ENCODE peak calls at places on chromosomes 1 and 21, in ten cellular contexts. K, L, Z, U, P, B, W, N, D and O are unnamed samples.

GRCh38 chr1:192892934-192893333 is 84.1 kb downstream of the RGS2 start:
- DNase-seq in W (no peak), N (no peak), B (no peak), P (no peak), U (no peak), L (no peak), K (no peak), D (no peak), Z (no peak), O (no peak)

GRCh38 chr1:33306561-33307493 is 14.1 kb downstream of the A3GALT2 start:
- DNase-seq in W (no peak), B (no peak), D (no peak), K (no peak), L (peak; percentile 56), P (no peak), Z (no peak), U (no peak), N (no peak), O (no peak)

GRCh38 chr1:205545991-205546390 is 41.5 kb downstream of the CDK18 start:
- DNase-seq in P (no peak), Z (no peak), N (no peak), K (no peak), B (no peak), W (no peak), U (no peak), D (no peak), L (no peak), O (no peak)

GRCh38 chr1:114122891-114123621 is 30.6 kb downstream of the SYT6 start:
- DNase-seq in L (no peak), B (no peak), U (no peak), D (no peak), W (peak; percentile 76), K (peak; percentile 34), N (no peak), Z (no peak), P (no peak), O (no peak)

GRCh38 chr1:182602945-182603645 is 1.1 kb downstream of the RGS16 start:
- DNase-seq in L (no peak), B (no peak), Z (no peak), U (no peak), W (no peak), K (no peak), D (no peak), N (no peak), P (no peak), O (no peak)

GRCh38 chr1:56297948-56298347 is 281.4 kb downstream of the PLPP3 start:
- DNase-seq in P (no peak), L (no peak), Z (no peak), D (no peak), W (no peak), N (no peak), K (no peak), U (no peak), B (no peak), O (no peak)

GRCh38 chr1:35929730-35930592 is 944 bp upstream of the AGO3 start:
- DNase-seq in U (peak; percentile 26), L (peak; percentile 68), K (peak; percentile 60), N (peak; percentile 40), Z (peak; percentile 51), B (peak; percentile 46), W (peak; percentile 54), D (peak; percentile 37), P (peak; percentile 12), O (no peak)

GRCh38 chr1:55305735-55306134 is 90.6 kb upstream of the USP24 start:
- DNase-seq in Z (no peak), K (no peak), L (no peak), U (no peak), B (no peak), N (no peak), D (no peak), P (no peak), W (no peak), O (no peak)

GRCh38 chr21:42523941-42524340 is 10.3 kb downstream of the SLC37A1 start:
- DNase-seq in Z (no peak), U (no peak), W (peak; percentile 8), B (no peak), K (no peak), N (no peak), L (no peak), D (no peak), P (no peak), O (no peak)

GRCh38 chr1:45354838-45355237 is 14.6 kb upstream of the MUTYH start:
- DNase-seq in Z (no peak), P (no peak), N (no peak), U (no peak), D (no peak), W (no peak), L (no peak), K (no peak), B (no peak), O (no peak)

GRCh38 chr1:223228931-223229528 is 86.0 kb upstream of the TLR5 start:
- DNase-seq in L (no peak), P (no peak), D (no peak), B (no peak), N (no peak), W (no peak), K (no peak), Z (no peak), U (no peak), O (no peak)

DNA sequence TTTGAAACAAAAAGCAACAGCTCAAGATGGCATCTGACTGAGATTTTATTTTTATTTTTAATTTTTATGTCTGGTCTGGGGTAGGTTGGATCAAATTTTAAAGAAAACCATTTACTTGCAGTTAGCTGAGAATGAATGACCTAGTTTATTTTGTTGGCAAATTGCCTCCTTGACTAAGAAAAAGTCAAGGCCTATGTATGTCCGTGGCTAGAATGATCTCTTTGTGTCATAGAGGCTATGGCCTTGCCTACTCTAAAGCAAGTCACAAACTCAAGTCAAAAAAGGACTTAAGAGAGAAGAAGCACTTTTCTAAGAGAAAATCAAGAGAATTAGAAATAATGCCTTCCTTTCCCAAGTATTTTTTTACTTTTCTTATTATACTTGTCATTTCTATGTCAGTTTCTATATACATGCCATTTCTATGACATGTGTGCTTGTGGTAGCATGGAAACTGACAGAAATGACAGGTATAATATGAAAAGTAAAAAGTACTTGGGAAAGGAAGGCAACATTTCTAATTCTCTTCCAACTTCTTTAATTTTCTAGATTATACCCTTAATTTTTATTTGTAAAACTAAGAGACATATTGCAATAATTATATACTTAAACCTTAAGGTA is 136.7 kb downstream of the CENPF start:
- DNase-seq in N (no peak), P (no peak), W (no peak), B (no peak), D (no peak), Z (no peak), K (no peak), L (no peak), U (no peak), O (no peak)
- TF ChIP-seq CTCF in N (no peak), P (no peak), W (no peak), B (no peak), D (no peak), Z (no peak), K (no peak), L (no peak), U (no peak), O (no peak)

DNA sequence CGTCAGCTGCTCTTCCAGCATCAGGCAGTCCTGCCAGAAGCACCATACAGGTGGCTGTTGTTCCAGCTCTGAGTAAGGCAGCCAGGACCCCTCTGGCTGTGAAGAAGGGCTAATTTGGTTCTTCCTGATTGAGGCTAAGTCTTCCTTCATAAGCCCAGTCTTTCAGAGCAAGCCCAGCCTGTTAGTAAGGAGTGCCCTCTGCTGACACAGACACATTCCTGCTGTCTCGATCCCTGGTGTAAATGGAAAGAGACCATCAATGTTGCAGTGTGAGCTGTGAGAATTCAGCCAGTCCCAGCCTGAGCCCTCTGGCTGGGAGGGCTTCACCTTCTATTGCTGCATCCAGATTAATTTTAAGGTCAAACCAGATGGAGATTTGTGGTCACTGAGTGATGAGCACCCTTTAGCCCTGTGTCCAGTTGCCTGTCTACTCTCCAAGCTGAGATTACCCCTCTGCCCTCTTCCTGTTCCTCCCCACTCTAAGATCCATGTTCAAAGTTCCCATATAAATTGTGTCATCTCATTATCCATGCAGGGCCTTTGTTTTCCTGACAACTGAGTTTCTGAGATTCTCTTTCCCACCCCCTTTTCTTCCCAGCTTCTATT is 44.8 kb upstream of the KIRREL1 start:
- DNase-seq in W (peak; percentile 62), N (peak; percentile 24), D (peak; percentile 34), U (peak; percentile 38), Z (peak; percentile 23), L (no peak), K (no peak), B (no peak), P (peak; percentile 14), O (no peak)
- TF ChIP-seq CTCF in W (peak; percentile 81), N (peak; percentile 73), D (peak; percentile 54), U (no peak), Z (peak; percentile 15), L (no peak), K (peak; percentile 55), B (no peak), P (peak; percentile 63), O (peak; percentile 31)

GRCh38 chr1:93695411-93696005 is 13.9 kb upstream of the BCAR3 start:
- DNase-seq in Z (no peak), P (no peak), D (no peak), W (no peak), L (no peak), N (no peak), B (no peak), K (no peak), U (no peak), O (no peak)
- TF ChIP-seq CTCF in Z (no peak), P (no peak), D (no peak), W (no peak), L (no peak), N (no peak), B (no peak), K (no peak), U (no peak), O (no peak)

GRCh38 chr1:41515131-41515678 is 30.7 kb upstream of the EDN2 start:
- DNase-seq in P (no peak), K (no peak), U (no peak), W (peak; percentile 96), N (no peak), B (no peak), L (no peak), Z (no peak), D (no peak), O (no peak)

GRCh38 chr1:41512701-41513387 is 28.4 kb upstream of the EDN2 start:
- DNase-seq in W (no peak), L (no peak), B (no peak), K (no peak), D (no peak), P (no peak), Z (no peak), U (no peak), N (no peak), O (no peak)

GRCh38 chr1:41514381-41514780 is 29.9 kb upstream of the EDN2 start:
- DNase-seq in B (no peak), W (peak; percentile 68), D (no peak), U (no peak), N (no peak), P (no peak), L (no peak), Z (no peak), K (peak; percentile 89), O (no peak)

GRCh38 chr1:41511239-41511540 is 26.7 kb upstream of the EDN2 start:
- DNase-seq in N (no peak), Z (no peak), W (no peak), K (no peak), B (no peak), D (no peak), P (no peak), U (no peak), L (no peak), O (no peak)

DNA sequence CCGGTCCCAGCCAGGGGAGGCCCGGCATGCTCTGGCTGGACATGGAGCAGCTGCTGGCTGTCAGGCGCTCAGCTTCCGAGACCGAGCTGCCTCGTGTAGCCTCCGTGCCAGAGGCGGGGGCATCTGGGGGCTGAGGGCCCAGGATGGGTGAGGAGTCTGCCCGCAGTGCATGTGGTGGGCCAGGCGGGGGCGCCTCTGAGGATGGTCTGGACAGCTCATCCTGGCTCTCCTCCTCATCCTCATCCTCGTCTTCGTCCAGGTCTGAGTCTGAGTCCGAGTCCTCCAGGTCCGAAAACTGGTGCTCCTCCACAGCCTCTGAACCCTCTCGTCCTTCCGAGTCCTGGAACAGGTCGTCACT is 28.9 kb upstream of the EDN2 start:
- DNase-seq in N (peak; percentile 62), Z (no peak), L (no peak), K (peak; percentile 63), B (no peak), P (no peak), D (peak; percentile 43), U (peak; percentile 49), W (no peak), O (no peak)
- TF ChIP-seq CTCF in N (peak; percentile 53), Z (no peak), L (no peak), K (peak; percentile 53), B (no peak), P (peak; percentile 47), D (peak; percentile 44), U (peak; percentile 63), W (peak; percentile 56), O (peak; percentile 14)